ENCODE peak calls at places on chromosome 15, in four cellular contexts. D is GM04504, S is type B pancreatic cell, F is ELF-1. N is an unnamed sample.

GRCh38 chr15:70046716-70047369 is 50.9 kb downstream of the TLE3 start:
- DNase-seq in D (no peak), S (no peak), F (no peak), N (no peak)

GRCh38 chr15:40511472-40512133 is 40.8 kb downstream of the CHST14 start:
- DNase-seq in D (no peak), S (peak; percentile 76), F (peak; percentile 81), N (no peak)

GRCh38 chr15:85419200-85419599 is 38.8 kb downstream of the AKAP13 start:
- DNase-seq in D (no peak), S (no peak), F (no peak), N (no peak)

GRCh38 chr15:52107238-52107637 is 5.3 kb downstream of the BCL2L10 start:
- DNase-seq in D (no peak), S (no peak), F (no peak), N (no peak)

GRCh38 chr15:47872208-47872607 is 154.9 kb downstream of the SEMA6D start:
- DNase-seq in D (no peak), S (no peak), F (no peak), N (no peak)

GRCh38 chr15:42157981-42158765 is 1.7 kb upstream of the PLA2G4F start:
- DNase-seq in D (peak; percentile 33), S (no peak), F (no peak), N (no peak)

GRCh38 chr15:67839358-67839928 is 402 bp downstream of the RNU6-1 start:
- DNase-seq in D (no peak), S (no peak), F (peak; percentile 81), N (no peak)

GRCh38 chr15:95292790-95293450 is 1037.6 kb upstream of the NR2F2 start:
- DNase-seq in D (no peak), S (no peak), F (peak; percentile 3), N (no peak)

GRCh38 chr15:78772738-78773137 is 38.5 kb downstream of the ADAMTS7 start:
- DNase-seq in D (no peak), S (no peak), F (no peak), N (no peak)

GRCh38 chr15:61041886-61042285 is 187.2 kb downstream of the RORA start:
- DNase-seq in D (no peak), S (no peak), F (no peak), N (no peak)

GRCh38 chr15:42182328-42182901 is 25.7 kb downstream of the VPS39 start:
- DNase-seq in D (no peak), S (no peak), F (no peak), N (no peak)

GRCh38 chr15:68930268-68931022 is at the start of gene SPESP1:
- DNase-seq in D (peak; percentile 78), S (no peak), F (no peak), N (no peak)

GRCh38 chr15:34223904-34224596 is 766 bp upstream of the EMC4 start:
- DNase-seq in D (no peak), S (no peak), F (peak; percentile 43), N (no peak)

GRCh38 chr15:28929200-28929599 is 43.4 kb downstream of the APBA2 start:
- DNase-seq in D (no peak), S (no peak), F (no peak), N (no peak)